ENCODE peak calls at places on chromosomes 16 and 17, in eight cellular contexts. I is HCT116, N is heart right ventricle, K is psoas muscle, S is lung, M is K562, A is gastrocnemius medialis, C is GM23248. W is an unnamed sample.
A peak's percentile ranks its signal among the peaks of the same experiment; 100 is the strongest.

GRCh38 chr17:64032081-64032480 is 11.6 kb upstream of the ICAM2 start:
- DNase-seq in I (no peak), N (no peak), K (no peak), S (no peak), M (no peak), A (no peak), C (peak; percentile 58), W (no peak)

GRCh38 chr16:57486858-57487834 is 853 bp upstream of the DOK4 start:
- DNase-seq in I (no peak), N (no peak), K (peak; percentile 21), S (no peak), M (no peak), A (no peak), C (peak; percentile 48), W (no peak)

GRCh38 chr17:32772453-32773025 is 104.4 kb downstream of the MYO1D start:
- DNase-seq in I (no peak), N (no peak), K (no peak), S (no peak), M (no peak), A (no peak), C (no peak), W (no peak)

GRCh38 chr17:80187493-80187892 is 17.7 kb downstream of the CARD14 start:
- DNase-seq in I (no peak), N (peak; percentile 72), K (peak; percentile 81), S (peak; percentile 51), M (peak; percentile 60), A (peak; percentile 53), C (peak; percentile 77), W (peak; percentile 73)

GRCh38 chr17:1055751-1056645 is 59.1 kb downstream of the TIMM22 start:
- DNase-seq in I (no peak), N (peak; percentile 64), K (peak; percentile 83), S (peak; percentile 65), M (peak; percentile 71), A (peak; percentile 59), C (peak; percentile 69), W (peak; percentile 69)

GRCh38 chr17:80124351-80124981 is 22.5 kb downstream of the EIF4A3 start:
- DNase-seq in I (peak; percentile 29), N (no peak), K (no peak), S (no peak), M (no peak), A (no peak), C (peak; percentile 82), W (no peak)

GRCh38 chr17:57266842-57267241 is 10.5 kb downstream of the MSI2 start:
- DNase-seq in I (no peak), N (no peak), K (no peak), S (no peak), M (no peak), A (no peak), C (no peak), W (peak; percentile 77)

GRCh38 chr16:21104124-21104860 is 46.4 kb downstream of the DNAH3 start:
- DNase-seq in I (no peak), N (no peak), K (no peak), S (no peak), M (no peak), A (no peak), C (peak; percentile 74), W (no peak)

GRCh38 chr16:69618721-69619120 is 53.0 kb downstream of the NFAT5 start:
- DNase-seq in I (no peak), N (no peak), K (no peak), S (no peak), M (no peak), A (no peak), C (no peak), W (no peak)

GRCh38 chr16:19380316-19380715 is 37.4 kb upstream of the TMC5 start:
- DNase-seq in I (no peak), N (no peak), K (no peak), S (no peak), M (no peak), A (no peak), C (no peak), W (no peak)

GRCh38 chr17:73138541-73139138 is 26.2 kb upstream of the SSTR2 start:
- DNase-seq in I (no peak), N (peak; percentile 14), K (no peak), S (no peak), M (no peak), A (no peak), C (peak; percentile 18), W (no peak)

GRCh38 chr17:79916506-79916905 is 77.3 kb upstream of the CBX4 start:
- DNase-seq in I (no peak), N (no peak), K (no peak), S (no peak), M (no peak), A (no peak), C (no peak), W (no peak)

GRCh38 chr17:81029859-81030258 is 5.1 kb upstream of the BAIAP2 start:
- DNase-seq in I (no peak), N (no peak), K (no peak), S (peak; percentile 26), M (no peak), A (no peak), C (no peak), W (no peak)

GRCh38 chr17:8956521-8956920 is 9.0 kb downstream of the PIK3R5 start:
- DNase-seq in I (no peak), N (no peak), K (no peak), S (no peak), M (no peak), A (no peak), C (no peak), W (no peak)

GRCh38 chr16:84380405-84380804 is 12.1 kb downstream of the ATP2C2 start:
- DNase-seq in I (no peak), N (no peak), K (no peak), S (no peak), M (no peak), A (no peak), C (no peak), W (no peak)

GRCh38 chr17:63435681-63436522 is 10.2 kb downstream of the CYB561 start:
- DNase-seq in I (no peak), N (no peak), K (no peak), S (no peak), M (peak; percentile 48), A (peak; percentile 36), C (no peak), W (no peak)

GRCh38 chr17:80455784-80456183 is 20.6 kb downstream of the NPTX1 start:
- DNase-seq in I (no peak), N (no peak), K (peak; percentile 55), S (no peak), M (no peak), A (no peak), C (peak; percentile 59), W (no peak)

GRCh38 chr16:441447-441846 is 16.0 kb downstream of the RAB11FIP3 start:
- DNase-seq in I (no peak), N (no peak), K (no peak), S (no peak), M (no peak), A (no peak), C (no peak), W (no peak)

GRCh38 chr16:1781758-1782407 is 488 bp downstream of the SPSB3 start:
- DNase-seq in I (no peak), N (peak; percentile 32), K (peak; percentile 66), S (no peak), M (no peak), A (no peak), C (peak; percentile 72), W (no peak)

GRCh38 chr16:12228607-12229499 is 252.3 kb downstream of the SNX29 start:
- DNase-seq in I (peak; percentile 28), N (peak; percentile 39), K (no peak), S (no peak), M (peak; percentile 59), A (no peak), C (peak; percentile 50), W (peak; percentile 23)

GRCh38 chr17:70184770-70185169 is 15.4 kb downstream of the KCNJ2 start:
- DNase-seq in I (no peak), N (no peak), K (no peak), S (no peak), M (no peak), A (peak; percentile 36), C (peak; percentile 86), W (no peak)

GRCh38 chr16:86484240-86484639 is 26.1 kb upstream of the FOXF1 start:
- DNase-seq in I (peak; percentile 29), N (no peak), K (no peak), S (no peak), M (no peak), A (no peak), C (no peak), W (no peak)

DNA sequence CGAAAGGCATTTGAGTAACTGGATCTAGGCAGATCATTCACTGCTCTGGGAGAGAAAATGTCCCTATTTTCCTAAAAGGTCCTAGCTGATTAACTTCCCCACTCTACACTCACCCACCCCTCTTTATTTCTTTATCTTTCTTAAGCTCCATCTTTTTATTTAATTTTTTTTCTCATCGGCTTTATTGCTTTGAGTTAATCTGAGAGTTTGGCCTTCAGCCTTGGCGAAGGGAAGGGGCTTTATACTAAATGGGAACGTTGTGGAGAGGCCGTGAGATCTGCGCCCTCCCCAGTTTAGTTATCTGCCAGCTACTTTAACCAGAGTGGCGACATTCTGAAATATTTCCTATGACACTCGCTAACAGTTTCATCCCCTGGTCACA is 882 bp upstream of the TOX3 start:
- DNase-seq in I (no peak), N (no peak), K (no peak), S (no peak), M (no peak), A (no peak), C (no peak), W (no peak)
- H3K27me3 ChIP-seq in I (no peaks in the 10 kb centered on the region), N (no peaks in the 10 kb centered on the region), K (peaks cover under 1% of the 10 kb centered on the region), S (peaks cover 7% of the 10 kb centered on the region), M (no peaks in the 10 kb centered on the region), A (peaks cover 44% of the 10 kb centered on the region), C (peaks cover 42% of the 10 kb centered on the region), W (peaks cover 28% of the 10 kb centered on the region)

GRCh38 chr17:65750678-65751077 is 189.2 kb upstream of the AXIN2 start:
- DNase-seq in I (peak; percentile 93), N (peak; percentile 71), K (peak; percentile 69), S (peak; percentile 75), M (no peak), A (peak; percentile 42), C (peak; percentile 91), W (peak; percentile 95)
- H3K27ac ChIP-seq in I (peak overlapping the region; percentile 8), N (no peak overlapping the region), K (peak overlapping the region; percentile 56), S (peak overlapping the region; percentile 31), M (no peak overlapping the region), A (no peak overlapping the region), C (no peak overlapping the region), W (peak overlapping the region; percentile 74)

GRCh38 chr16:55058576-55058975 is 127.9 kb downstream of the IRX5 start:
- DNase-seq in I (no peak), N (no peak), K (no peak), S (no peak), M (no peak), A (no peak), C (no peak), W (no peak)
- H3K27me3 ChIP-seq in I (peaks cover 8% of the 10 kb centered on the region), N (no peaks in the 10 kb centered on the region), K (no peaks in the 10 kb centered on the region), S (peaks cover 7% of the 10 kb centered on the region), M (peaks cover 24% of the 10 kb centered on the region), A (peaks cover 32% of the 10 kb centered on the region), C (peaks cover 25% of the 10 kb centered on the region), W (peaks cover 18% of the 10 kb centered on the region)

DNA sequence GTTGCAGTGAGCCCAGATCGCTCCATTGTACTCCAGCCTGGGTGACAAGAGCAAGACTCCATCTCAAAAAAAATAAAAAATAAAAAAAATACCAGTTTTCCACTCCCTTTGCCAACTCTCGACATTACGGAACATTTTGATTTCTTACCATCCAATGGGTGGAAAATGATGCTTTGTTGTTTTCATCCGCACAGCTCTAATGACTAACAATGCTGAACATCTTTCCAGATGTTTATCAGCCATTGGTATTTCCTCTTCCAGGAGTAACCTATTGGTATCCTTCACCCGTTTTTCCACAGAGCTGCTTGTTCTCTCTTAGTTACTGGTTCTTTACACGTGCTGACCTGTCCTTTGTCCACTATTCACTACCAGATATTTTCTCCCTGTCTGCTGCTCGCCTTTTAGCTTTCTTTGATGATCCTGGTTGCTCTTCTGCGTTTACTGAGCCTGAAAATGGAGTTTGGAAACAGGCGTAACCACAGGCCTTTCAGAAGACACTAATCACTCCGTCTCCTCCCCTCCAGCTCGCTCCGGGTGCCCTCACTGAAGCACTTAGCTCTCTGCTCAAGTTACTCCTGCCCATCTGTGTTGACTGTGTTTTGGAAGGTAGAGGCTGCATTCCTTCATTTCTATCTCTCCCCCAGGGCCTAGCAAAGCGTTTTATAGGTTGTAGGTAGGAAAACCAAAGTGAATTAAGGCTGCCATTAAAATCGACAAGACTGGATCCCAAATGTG is 9.1 kb downstream of the SHPK start:
- DNase-seq in I (no peak), N (no peak), K (no peak), S (no peak), M (no peak), A (no peak), C (peak; percentile 7), W (no peak)
- H3K27ac ChIP-seq in I (no peak overlapping the region), N (peak overlapping the region; percentile 32), K (no peak overlapping the region), S (no peak overlapping the region), M (no peak overlapping the region), A (peak overlapping the region; percentile 5), C (no peak overlapping the region), W (no peak overlapping the region)

W was measured in adrenal gland.